ENCODE peak calls at places on chromosome 15, in six cellular contexts. O is HepG2, J is NT2/D1, Q is GM12878, A is HCT116, L is K562. F is an unnamed sample.

GRCh38 chr15:40456299-40456712 is 14.5 kb upstream of the CHST14 start:
- DNase-seq in O (no peak), J (no peak), Q (no peak), A (no peak), L (no peak), F (no peak)

GRCh38 chr15:78207641-78208340 is 26.6 kb downstream of the ACSBG1 start:
- DNase-seq in O (no peak), J (no peak), Q (no peak), A (no peak), L (no peak), F (peak; percentile 40)

GRCh38 chr15:50993598-50993997 is 85.1 kb downstream of the AP4E1 start:
- DNase-seq in O (no peak), J (no peak), Q (no peak), A (no peak), L (no peak), F (no peak)

GRCh38 chr15:33467146-33467815 is 156.5 kb downstream of the RYR3 start:
- DNase-seq in O (no peak), J (no peak), Q (no peak), A (no peak), L (no peak), F (no peak)

GRCh38 chr15:35728176-35728938 is 182.4 kb upstream of the DPH6 start:
- DNase-seq in O (no peak), J (no peak), Q (no peak), A (no peak), L (no peak), F (no peak)

GRCh38 chr15:68463996-68464395 is 32.0 kb upstream of the ITGA11 start:
- DNase-seq in O (no peak), J (no peak), Q (no peak), A (no peak), L (peak; percentile 29), F (no peak)

GRCh38 chr15:66941231-66941711 is 124.1 kb upstream of the SMAD3 start:
- DNase-seq in O (no peak), J (no peak), Q (no peak), A (no peak), L (no peak), F (no peak)

GRCh38 chr15:35973019-35973418 is 427.1 kb upstream of the DPH6 start:
- DNase-seq in O (no peak), J (no peak), Q (no peak), A (no peak), L (no peak), F (no peak)

GRCh38 chr15:57237282-57237642 is 139.0 kb upstream of the CGNL1 start:
- DNase-seq in O (no peak), J (no peak), Q (no peak), A (no peak), L (no peak), F (no peak)

GRCh38 chr15:35115155-35115725 is 30.1 kb upstream of the NANOGP8 start:
- DNase-seq in O (peak; percentile 15), J (no peak), Q (no peak), A (no peak), L (no peak), F (no peak)

GRCh38 chr15:39287322-39288195 is 293.3 kb upstream of the THBS1 start:
- DNase-seq in O (no peak), J (no peak), Q (no peak), A (no peak), L (no peak), F (no peak)

GRCh38 chr15:48414015-48414414 is 82.8 kb downstream of the DUT start:
- DNase-seq in O (no peak), J (no peak), Q (no peak), A (no peak), L (no peak), F (no peak)

GRCh38 chr15:36066757-36067156 is 512.7 kb upstream of the CDIN1 start:
- DNase-seq in O (no peak), J (no peak), Q (no peak), A (no peak), L (no peak), F (no peak)

GRCh38 chr15:23497710-23498111 is 50.7 kb upstream of the GOLGA6L2 start:
- DNase-seq in O (no peak), J (no peak), Q (no peak), A (no peak), L (peak; percentile 15), F (no peak)

GRCh38 chr15:76799760-76800159 is 105.4 kb downstream of the SCAPER start:
- DNase-seq in O (no peak), J (no peak), Q (no peak), A (no peak), L (peak; percentile 13), F (no peak)

GRCh38 chr15:101664303-101664913 is 12.2 kb upstream of the TM2D3 start:
- DNase-seq in O (peak; percentile 13), J (no peak), Q (no peak), A (no peak), L (no peak), F (no peak)

GRCh38 chr15:59222106-59222505 is 15.5 kb downstream of the LDHAL6B start:
- DNase-seq in O (no peak), J (no peak), Q (no peak), A (no peak), L (no peak), F (no peak)

GRCh38 chr15:27831384-27832262 is 267.5 kb downstream of the OCA2 start:
- DNase-seq in O (no peak), J (no peak), Q (no peak), A (no peak), L (no peak), F (no peak)

GRCh38 chr15:69096197-69096596 is 64.2 kb upstream of the GLCE start:
- DNase-seq in O (no peak), J (no peak), Q (no peak), A (no peak), L (no peak), F (no peak)

GRCh38 chr15:47129033-47129432 is 588.3 kb upstream of the SEMA6D start:
- DNase-seq in O (no peak), J (no peak), Q (no peak), A (no peak), L (no peak), F (no peak)

GRCh38 chr15:88470625-88471372 is 3.3 kb downstream of the MRPS11 start:
- DNase-seq in O (no peak), J (no peak), Q (no peak), A (no peak), L (peak; percentile 34), F (no peak)

GRCh38 chr15:88469321-88469720 is 1.8 kb downstream of the MRPS11 start:
- DNase-seq in O (no peak), J (no peak), Q (no peak), A (no peak), L (no peak), F (no peak)

GRCh38 chr15:88467073-88467934 is at the start of the genes MRPL46 and MRPS11:
- DNase-seq in O (peak; percentile 79), J (peak; percentile 82), Q (peak; percentile 80), A (peak; percentile 81), L (peak; percentile 91), F (no peak)

GRCh38 chr15:88465633-88466219 is 1.5 kb downstream of the MRPL46 start:
- DNase-seq in O (peak; percentile 93), J (no peak), Q (no peak), A (no peak), L (no peak), F (no peak)

DNA sequence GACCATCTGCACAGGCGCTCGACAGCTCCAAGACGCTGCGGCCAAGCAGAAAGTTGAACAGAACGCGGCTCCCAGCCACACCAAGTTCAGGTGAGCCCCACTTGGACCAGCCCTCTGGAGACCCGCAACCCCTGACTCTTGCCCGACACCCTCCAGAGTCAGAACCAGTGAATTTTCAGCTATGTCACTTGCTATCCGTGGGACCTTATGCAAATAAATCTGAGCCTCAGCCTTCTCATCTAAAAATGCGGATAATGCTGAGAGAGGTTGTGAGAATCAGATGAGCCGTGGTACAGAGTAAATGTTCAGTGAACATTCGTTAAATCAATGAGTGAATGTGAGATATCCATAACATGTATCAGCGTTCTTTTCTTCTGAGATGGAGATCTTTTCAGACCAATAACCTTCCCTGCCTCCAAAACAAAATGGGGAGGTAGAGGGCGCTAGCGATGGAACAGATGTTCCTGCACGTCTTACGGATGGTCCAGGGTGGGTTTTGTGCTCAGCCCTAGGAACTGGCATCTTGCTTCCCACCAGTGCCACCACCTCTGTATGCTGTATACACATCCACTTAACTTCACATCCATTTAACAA is 524 bp downstream of the MRPS11 start:
- DNase-seq in O (no peak), J (no peak), Q (no peak), A (no peak), L (peak; percentile 27), F (no peak)
- TF ChIP-seq ZNF274 in O (no peak), J (no peak), Q (no peak), A (no peak), L (no peak), F (no peak)

DNA sequence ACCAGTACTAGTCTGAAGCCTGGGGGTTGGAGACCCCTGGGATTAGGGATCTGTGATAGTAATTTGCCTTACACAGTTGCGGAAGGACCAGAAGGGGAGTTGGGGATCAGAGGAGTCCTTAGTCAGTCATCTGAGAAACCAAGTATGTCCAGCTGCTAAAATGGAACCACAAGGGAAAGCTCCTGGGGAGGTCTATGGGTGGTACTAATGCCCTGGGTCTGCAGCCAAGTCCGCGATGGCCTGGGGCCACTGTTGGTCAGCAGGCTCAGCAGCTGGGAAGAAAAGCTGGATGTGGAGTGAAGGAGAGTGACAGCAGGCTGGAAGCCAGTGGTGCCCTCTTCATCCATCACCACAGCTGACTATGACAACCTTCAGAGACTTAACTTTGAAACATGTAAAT is 2.2 kb upstream of the ANKDD1A start:
- DNase-seq in O (no peak), J (no peak), Q (no peak), A (no peak), L (no peak), F (no peak)
- TF ChIP-seq ZNF274 in O (no peak), J (no peak), Q (no peak), A (no peak), L (no peak), F (no peak)

DNA sequence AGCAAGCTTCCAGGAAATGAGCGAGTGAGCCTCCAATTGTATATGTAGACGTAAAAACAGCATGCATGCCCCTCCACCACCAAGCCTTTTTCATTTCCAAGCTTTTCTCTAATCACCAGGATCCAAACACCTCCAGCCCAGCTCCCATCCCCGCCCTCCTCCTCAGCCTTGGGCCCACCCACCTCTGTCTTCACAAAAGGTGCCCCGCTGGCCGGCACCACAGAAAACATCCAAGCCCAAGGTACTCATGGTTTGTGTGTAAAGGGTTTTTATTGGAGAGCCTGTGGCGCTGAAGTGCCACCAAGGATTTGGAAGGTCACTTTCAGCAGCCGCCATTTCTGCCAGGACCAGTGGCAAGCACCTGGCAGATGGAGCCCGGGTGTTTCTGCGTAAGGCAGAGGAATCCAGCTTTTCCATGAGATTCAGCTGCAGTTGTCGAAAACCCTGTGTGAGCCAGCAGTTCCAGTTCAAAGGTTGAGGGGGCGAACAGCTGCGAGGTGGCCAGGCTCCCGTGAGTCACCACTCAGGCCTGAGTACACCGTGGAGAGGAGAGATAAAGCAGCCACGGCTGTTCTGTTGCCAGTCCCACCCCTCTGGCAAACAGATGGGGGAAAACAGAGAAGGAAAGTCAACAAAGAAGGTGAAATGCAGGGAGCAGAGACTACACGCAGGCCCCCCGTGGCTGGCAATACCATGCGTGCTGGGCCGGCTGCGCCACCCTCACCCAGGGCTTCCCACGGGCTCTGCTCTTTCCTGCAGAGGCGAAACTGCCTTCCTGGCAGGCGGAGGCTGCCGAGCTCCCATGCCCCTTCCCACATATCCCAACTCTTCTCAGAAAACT is 38.2 kb downstream of the FAM174B start:
- DNase-seq in O (peak; percentile 82), J (no peak), Q (no peak), A (no peak), L (peak; percentile 85), F (no peak)
- TF ChIP-seq ZNF274 in O (peak; percentile 19), J (no peak), Q (no peak), A (no peak), L (no peak), F (no peak)

GRCh38 chr15:75043509-75044257 is 20.3 kb downstream of the PPCDC start:
- DNase-seq in O (peak; percentile 96), J (no peak), Q (peak; percentile 93), A (no peak), L (peak; percentile 80), F (no peak)
- TF ChIP-seq ZNF274 in O (no peak), J (no peak), Q (no peak), A (no peak), L (no peak), F (no peak)

GRCh38 chr15:25803036-25803435 is 60.1 kb downstream of the ATP10A start:
- DNase-seq in O (no peak), J (no peak), Q (no peak), A (no peak), L (no peak), F (no peak)
- TF ChIP-seq ZNF274 in O (no peak), J (no peak), Q (no peak), A (no peak), L (no peak), F (no peak)